ENCODE peak calls at places on chromosome 2, in five cellular contexts. J is left cardiac atrium, M is T47D, C is coronary artery, L is Right ventricle myocardium superior. A is an unnamed sample.

GRCh38 chr2:132009874-132010521 is 151.8 kb downstream of the ANKRD30BL start:
- DNase-seq in J (peak), M (no peak), C (no peak), L (no peak), A (no peak)

GRCh38 chr2:189293164-189293563 is 113.6 kb upstream of the COL5A2 start:
- DNase-seq in J (no peak), M (no peak), C (no peak), L (no peak), A (peak)

GRCh38 chr2:195411219-195411687 is 245.8 kb upstream of the SLC39A10 start:
- DNase-seq in J (no peak), M (no peak), C (no peak), L (no peak), A (peak)

GRCh38 chr2:62140785-62141740 is 54.9 kb upstream of the B3GNT2 start:
- DNase-seq in J (no peak), M (no peak), C (no peak), L (no peak), A (no peak)

GRCh38 chr2:8193686-8194615 is 487.9 kb upstream of the ID2 start:
- DNase-seq in J (no peak), M (no peak), C (no peak), L (no peak), A (no peak)

GRCh38 chr2:44700824-44701223 is 240.7 kb upstream of the SIX3 start:
- DNase-seq in J (no peak), M (no peak), C (no peak), L (no peak), A (no peak)

GRCh38 chr2:219607931-219608330 is 10.3 kb downstream of the STK11IP start:
- DNase-seq in J (no peak), M (no peak), C (no peak), L (no peak), A (no peak)

GRCh38 chr2:214379227-214379626 is 31.6 kb upstream of the VWC2L start:
- DNase-seq in J (no peak), M (peak), C (no peak), L (no peak), A (no peak)

GRCh38 chr2:168135630-168136029 is 111.8 kb downstream of the STK39 start:
- DNase-seq in J (no peak), M (no peak), C (no peak), L (no peak), A (no peak)

GRCh38 chr2:206764673-206765241 is 371 bp downstream of the MDH1B start:
- DNase-seq in J (no peak), M (no peak), C (no peak), L (no peak), A (no peak)

GRCh38 chr2:40646642-40647041 is 194.8 kb upstream of the SLC8A1 start:
- DNase-seq in J (no peak), M (no peak), C (no peak), L (no peak), A (no peak)

GRCh38 chr2:31523871-31524492 is 56.8 kb downstream of the SRD5A2 start:
- DNase-seq in J (no peak), M (peak), C (no peak), L (no peak), A (peak)